ENCODE peak calls at places on chromosomes 5 and 9, in eight cellular contexts. One of them, this sample, is unnamed.

GRCh38 chr9:116617389-116617788 is 69.7 kb upstream of the TRIM32 start:
- DNase-seq in AG04450: no peak
- DNase-seq in GM19239: no peak
- DNase-seq in immature natural killer cell: no peak
- DNase-seq in HTR-8/SVneo: no peak
- DNase-seq in cardiac muscle cell: no peak
- DNase-seq in stimulated activated CD8-positive, alpha-beta memory T cell treated with anti-CD3 and anti-CD28 coated beads, Interleukin-4, amount 100 ng/mL, for 48 hours: no peak
- DNase-seq in stimulated activated CD4-positive, alpha-beta T cell treated with anti-CD3 and anti-CD28 coated beads, Interleukin-12 subunit alpha, Interleukin-12 subunit beta, amount 100 ng/mL, for 24 hours: no peak
- DNase-seq in this sample: no peak

GRCh38 chr5:142852799-142853198 is 82.6 kb downstream of the ARHGAP26 start:
- DNase-seq in AG04450: no peak
- DNase-seq in GM19239: no peak
- DNase-seq in immature natural killer cell: no peak
- DNase-seq in HTR-8/SVneo: no peak
- DNase-seq in cardiac muscle cell: no peak
- DNase-seq in stimulated activated CD8-positive, alpha-beta memory T cell treated with anti-CD3 and anti-CD28 coated beads, Interleukin-4, amount 100 ng/mL, for 48 hours: no peak
- DNase-seq in stimulated activated CD4-positive, alpha-beta T cell treated with anti-CD3 and anti-CD28 coated beads, Interleukin-12 subunit alpha, Interleukin-12 subunit beta, amount 100 ng/mL, for 24 hours: no peak
- DNase-seq in this sample: no peak

GRCh38 chr9:123816817-123817472 is 113.0 kb downstream of the DENND1A start:
- DNase-seq in AG04450: no peak
- DNase-seq in GM19239: no peak
- DNase-seq in immature natural killer cell: no peak
- DNase-seq in HTR-8/SVneo: no peak
- DNase-seq in cardiac muscle cell: no peak
- DNase-seq in stimulated activated CD8-positive, alpha-beta memory T cell treated with anti-CD3 and anti-CD28 coated beads, Interleukin-4, amount 100 ng/mL, for 48 hours: no peak
- DNase-seq in stimulated activated CD4-positive, alpha-beta T cell treated with anti-CD3 and anti-CD28 coated beads, Interleukin-12 subunit alpha, Interleukin-12 subunit beta, amount 100 ng/mL, for 24 hours: no peak
- DNase-seq in this sample: no peak

GRCh38 chr5:16931334-16932110 is 4.6 kb downstream of the MYO10 start:
- DNase-seq in AG04450: no peak
- DNase-seq in GM19239: no peak
- DNase-seq in immature natural killer cell: no peak
- DNase-seq in HTR-8/SVneo: no peak
- DNase-seq in cardiac muscle cell: peak
- DNase-seq in stimulated activated CD8-positive, alpha-beta memory T cell treated with anti-CD3 and anti-CD28 coated beads, Interleukin-4, amount 100 ng/mL, for 48 hours: no peak
- DNase-seq in stimulated activated CD4-positive, alpha-beta T cell treated with anti-CD3 and anti-CD28 coated beads, Interleukin-12 subunit alpha, Interleukin-12 subunit beta, amount 100 ng/mL, for 24 hours: no peak
- DNase-seq in this sample: no peak

GRCh38 chr5:175814676-175815075 is 56.7 kb upstream of the CPLX2 start:
- DNase-seq in AG04450: peak
- DNase-seq in GM19239: no peak
- DNase-seq in immature natural killer cell: no peak
- DNase-seq in HTR-8/SVneo: peak
- DNase-seq in cardiac muscle cell: peak
- DNase-seq in stimulated activated CD8-positive, alpha-beta memory T cell treated with anti-CD3 and anti-CD28 coated beads, Interleukin-4, amount 100 ng/mL, for 48 hours: no peak
- DNase-seq in stimulated activated CD4-positive, alpha-beta T cell treated with anti-CD3 and anti-CD28 coated beads, Interleukin-12 subunit alpha, Interleukin-12 subunit beta, amount 100 ng/mL, for 24 hours: no peak
- DNase-seq in this sample: no peak

GRCh38 chr9:76810377-76810957 is 46.2 kb downstream of the PCA3 start:
- DNase-seq in AG04450: peak
- DNase-seq in GM19239: no peak
- DNase-seq in immature natural killer cell: no peak
- DNase-seq in HTR-8/SVneo: peak
- DNase-seq in cardiac muscle cell: peak
- DNase-seq in stimulated activated CD8-positive, alpha-beta memory T cell treated with anti-CD3 and anti-CD28 coated beads, Interleukin-4, amount 100 ng/mL, for 48 hours: peak
- DNase-seq in stimulated activated CD4-positive, alpha-beta T cell treated with anti-CD3 and anti-CD28 coated beads, Interleukin-12 subunit alpha, Interleukin-12 subunit beta, amount 100 ng/mL, for 24 hours: no peak
- DNase-seq in this sample: peak

GRCh38 chr5:111734013-111734412 is 23.0 kb downstream of the NREP start:
- DNase-seq in AG04450: no peak
- DNase-seq in GM19239: no peak
- DNase-seq in immature natural killer cell: no peak
- DNase-seq in HTR-8/SVneo: no peak
- DNase-seq in cardiac muscle cell: peak
- DNase-seq in stimulated activated CD8-positive, alpha-beta memory T cell treated with anti-CD3 and anti-CD28 coated beads, Interleukin-4, amount 100 ng/mL, for 48 hours: peak
- DNase-seq in stimulated activated CD4-positive, alpha-beta T cell treated with anti-CD3 and anti-CD28 coated beads, Interleukin-12 subunit alpha, Interleukin-12 subunit beta, amount 100 ng/mL, for 24 hours: no peak
- DNase-seq in this sample: no peak

GRCh38 chr5:135898651-135899050 is 3.0 kb upstream of the IL9 start:
- DNase-seq in AG04450: no peak
- DNase-seq in GM19239: no peak
- DNase-seq in immature natural killer cell: no peak
- DNase-seq in HTR-8/SVneo: no peak
- DNase-seq in cardiac muscle cell: no peak
- DNase-seq in stimulated activated CD8-positive, alpha-beta memory T cell treated with anti-CD3 and anti-CD28 coated beads, Interleukin-4, amount 100 ng/mL, for 48 hours: no peak
- DNase-seq in stimulated activated CD4-positive, alpha-beta T cell treated with anti-CD3 and anti-CD28 coated beads, Interleukin-12 subunit alpha, Interleukin-12 subunit beta, amount 100 ng/mL, for 24 hours: no peak
- DNase-seq in this sample: no peak

GRCh38 chr5:14204785-14205321 is 61.7 kb downstream of the TRIO start:
- DNase-seq in AG04450: no peak
- DNase-seq in GM19239: no peak
- DNase-seq in immature natural killer cell: no peak
- DNase-seq in HTR-8/SVneo: peak
- DNase-seq in cardiac muscle cell: peak
- DNase-seq in stimulated activated CD8-positive, alpha-beta memory T cell treated with anti-CD3 and anti-CD28 coated beads, Interleukin-4, amount 100 ng/mL, for 48 hours: no peak
- DNase-seq in stimulated activated CD4-positive, alpha-beta T cell treated with anti-CD3 and anti-CD28 coated beads, Interleukin-12 subunit alpha, Interleukin-12 subunit beta, amount 100 ng/mL, for 24 hours: no peak
- DNase-seq in this sample: no peak

GRCh38 chr5:41433552-41434181 is 76.7 kb downstream of the PLCXD3 start:
- DNase-seq in AG04450: no peak
- DNase-seq in GM19239: no peak
- DNase-seq in immature natural killer cell: no peak
- DNase-seq in HTR-8/SVneo: no peak
- DNase-seq in cardiac muscle cell: no peak
- DNase-seq in stimulated activated CD8-positive, alpha-beta memory T cell treated with anti-CD3 and anti-CD28 coated beads, Interleukin-4, amount 100 ng/mL, for 48 hours: no peak
- DNase-seq in stimulated activated CD4-positive, alpha-beta T cell treated with anti-CD3 and anti-CD28 coated beads, Interleukin-12 subunit alpha, Interleukin-12 subunit beta, amount 100 ng/mL, for 24 hours: no peak
- DNase-seq in this sample: no peak

GRCh38 chr5:53323511-53323910 is 156.9 kb upstream of the FST start:
- DNase-seq in AG04450: no peak
- DNase-seq in GM19239: no peak
- DNase-seq in immature natural killer cell: no peak
- DNase-seq in HTR-8/SVneo: no peak
- DNase-seq in cardiac muscle cell: no peak
- DNase-seq in stimulated activated CD8-positive, alpha-beta memory T cell treated with anti-CD3 and anti-CD28 coated beads, Interleukin-4, amount 100 ng/mL, for 48 hours: no peak
- DNase-seq in stimulated activated CD4-positive, alpha-beta T cell treated with anti-CD3 and anti-CD28 coated beads, Interleukin-12 subunit alpha, Interleukin-12 subunit beta, amount 100 ng/mL, for 24 hours: no peak
- DNase-seq in this sample: no peak

GRCh38 chr5:74622944-74623343 is 17.6 kb downstream of the ENC1 start:
- DNase-seq in AG04450: no peak
- DNase-seq in GM19239: no peak
- DNase-seq in immature natural killer cell: no peak
- DNase-seq in HTR-8/SVneo: no peak
- DNase-seq in cardiac muscle cell: no peak
- DNase-seq in stimulated activated CD8-positive, alpha-beta memory T cell treated with anti-CD3 and anti-CD28 coated beads, Interleukin-4, amount 100 ng/mL, for 48 hours: no peak
- DNase-seq in stimulated activated CD4-positive, alpha-beta T cell treated with anti-CD3 and anti-CD28 coated beads, Interleukin-12 subunit alpha, Interleukin-12 subunit beta, amount 100 ng/mL, for 24 hours: no peak
- DNase-seq in this sample: no peak

GRCh38 chr5:135287551-135287950 is 111.5 kb downstream of the MACROH2A1 start:
- DNase-seq in AG04450: no peak
- DNase-seq in GM19239: no peak
- DNase-seq in immature natural killer cell: no peak
- DNase-seq in HTR-8/SVneo: no peak
- DNase-seq in cardiac muscle cell: no peak
- DNase-seq in stimulated activated CD8-positive, alpha-beta memory T cell treated with anti-CD3 and anti-CD28 coated beads, Interleukin-4, amount 100 ng/mL, for 48 hours: no peak
- DNase-seq in stimulated activated CD4-positive, alpha-beta T cell treated with anti-CD3 and anti-CD28 coated beads, Interleukin-12 subunit alpha, Interleukin-12 subunit beta, amount 100 ng/mL, for 24 hours: no peak
- DNase-seq in this sample: no peak

GRCh38 chr9:76761448-76761847 is 2.8 kb upstream of the PCA3 start:
- DNase-seq in AG04450: no peak
- DNase-seq in GM19239: no peak
- DNase-seq in immature natural killer cell: no peak
- DNase-seq in HTR-8/SVneo: peak
- DNase-seq in cardiac muscle cell: peak
- DNase-seq in stimulated activated CD8-positive, alpha-beta memory T cell treated with anti-CD3 and anti-CD28 coated beads, Interleukin-4, amount 100 ng/mL, for 48 hours: no peak
- DNase-seq in stimulated activated CD4-positive, alpha-beta T cell treated with anti-CD3 and anti-CD28 coated beads, Interleukin-12 subunit alpha, Interleukin-12 subunit beta, amount 100 ng/mL, for 24 hours: no peak
- DNase-seq in this sample: no peak

GRCh38 chr5:59025734-59026133 is 442.9 kb downstream of the RAB3C start:
- DNase-seq in AG04450: no peak
- DNase-seq in GM19239: no peak
- DNase-seq in immature natural killer cell: no peak
- DNase-seq in HTR-8/SVneo: no peak
- DNase-seq in cardiac muscle cell: no peak
- DNase-seq in stimulated activated CD8-positive, alpha-beta memory T cell treated with anti-CD3 and anti-CD28 coated beads, Interleukin-4, amount 100 ng/mL, for 48 hours: no peak
- DNase-seq in stimulated activated CD4-positive, alpha-beta T cell treated with anti-CD3 and anti-CD28 coated beads, Interleukin-12 subunit alpha, Interleukin-12 subunit beta, amount 100 ng/mL, for 24 hours: no peak
- DNase-seq in this sample: no peak

GRCh38 chr9:113511856-113512761 is 48.6 kb downstream of the RGS3 start:
- DNase-seq in AG04450: no peak
- DNase-seq in GM19239: peak
- DNase-seq in immature natural killer cell: peak
- DNase-seq in HTR-8/SVneo: peak
- DNase-seq in cardiac muscle cell: peak
- DNase-seq in stimulated activated CD8-positive, alpha-beta memory T cell treated with anti-CD3 and anti-CD28 coated beads, Interleukin-4, amount 100 ng/mL, for 48 hours: peak
- DNase-seq in stimulated activated CD4-positive, alpha-beta T cell treated with anti-CD3 and anti-CD28 coated beads, Interleukin-12 subunit alpha, Interleukin-12 subunit beta, amount 100 ng/mL, for 24 hours: peak
- DNase-seq in this sample: no peak

GRCh38 chr9:118992813-118993747 is 376.2 kb downstream of the BRINP1 start:
- DNase-seq in AG04450: no peak
- DNase-seq in GM19239: no peak
- DNase-seq in immature natural killer cell: no peak
- DNase-seq in HTR-8/SVneo: no peak
- DNase-seq in cardiac muscle cell: no peak
- DNase-seq in stimulated activated CD8-positive, alpha-beta memory T cell treated with anti-CD3 and anti-CD28 coated beads, Interleukin-4, amount 100 ng/mL, for 48 hours: no peak
- DNase-seq in stimulated activated CD4-positive, alpha-beta T cell treated with anti-CD3 and anti-CD28 coated beads, Interleukin-12 subunit alpha, Interleukin-12 subunit beta, amount 100 ng/mL, for 24 hours: no peak
- DNase-seq in this sample: no peak

GRCh38 chr5:55306641-55307382 is 682 bp downstream of the DHX29 start:
- DNase-seq in AG04450: no peak
- DNase-seq in GM19239: no peak
- DNase-seq in immature natural killer cell: no peak
- DNase-seq in HTR-8/SVneo: peak
- DNase-seq in cardiac muscle cell: no peak
- DNase-seq in stimulated activated CD8-positive, alpha-beta memory T cell treated with anti-CD3 and anti-CD28 coated beads, Interleukin-4, amount 100 ng/mL, for 48 hours: no peak
- DNase-seq in stimulated activated CD4-positive, alpha-beta T cell treated with anti-CD3 and anti-CD28 coated beads, Interleukin-12 subunit alpha, Interleukin-12 subunit beta, amount 100 ng/mL, for 24 hours: no peak
- DNase-seq in this sample: no peak

GRCh38 chr9:107422189-107422802 is 67.3 kb downstream of the KLF4 start:
- DNase-seq in AG04450: no peak
- DNase-seq in GM19239: no peak
- DNase-seq in immature natural killer cell: no peak
- DNase-seq in HTR-8/SVneo: peak
- DNase-seq in cardiac muscle cell: peak
- DNase-seq in stimulated activated CD8-positive, alpha-beta memory T cell treated with anti-CD3 and anti-CD28 coated beads, Interleukin-4, amount 100 ng/mL, for 48 hours: peak
- DNase-seq in stimulated activated CD4-positive, alpha-beta T cell treated with anti-CD3 and anti-CD28 coated beads, Interleukin-12 subunit alpha, Interleukin-12 subunit beta, amount 100 ng/mL, for 24 hours: peak
- DNase-seq in this sample: no peak

GRCh38 chr5:72654231-72654630 is 147.0 kb upstream of the ZNF366 start:
- DNase-seq in AG04450: no peak
- DNase-seq in GM19239: no peak
- DNase-seq in immature natural killer cell: no peak
- DNase-seq in HTR-8/SVneo: no peak
- DNase-seq in cardiac muscle cell: no peak
- DNase-seq in stimulated activated CD8-positive, alpha-beta memory T cell treated with anti-CD3 and anti-CD28 coated beads, Interleukin-4, amount 100 ng/mL, for 48 hours: no peak
- DNase-seq in stimulated activated CD4-positive, alpha-beta T cell treated with anti-CD3 and anti-CD28 coated beads, Interleukin-12 subunit alpha, Interleukin-12 subunit beta, amount 100 ng/mL, for 24 hours: no peak
- DNase-seq in this sample: no peak

GRCh38 chr9:122991370-122991830 is 42.1 kb upstream of the GPR21 start:
- DNase-seq in AG04450: peak
- DNase-seq in GM19239: peak
- DNase-seq in immature natural killer cell: peak
- DNase-seq in HTR-8/SVneo: peak
- DNase-seq in cardiac muscle cell: peak
- DNase-seq in stimulated activated CD8-positive, alpha-beta memory T cell treated with anti-CD3 and anti-CD28 coated beads, Interleukin-4, amount 100 ng/mL, for 48 hours: peak
- DNase-seq in stimulated activated CD4-positive, alpha-beta T cell treated with anti-CD3 and anti-CD28 coated beads, Interleukin-12 subunit alpha, Interleukin-12 subunit beta, amount 100 ng/mL, for 24 hours: peak
- DNase-seq in this sample: no peak

GRCh38 chr9:25964239-25964638 is 286.0 kb upstream of the TUSC1 start:
- DNase-seq in AG04450: peak
- DNase-seq in GM19239: no peak
- DNase-seq in immature natural killer cell: no peak
- DNase-seq in HTR-8/SVneo: peak
- DNase-seq in cardiac muscle cell: peak
- DNase-seq in stimulated activated CD8-positive, alpha-beta memory T cell treated with anti-CD3 and anti-CD28 coated beads, Interleukin-4, amount 100 ng/mL, for 48 hours: peak
- DNase-seq in stimulated activated CD4-positive, alpha-beta T cell treated with anti-CD3 and anti-CD28 coated beads, Interleukin-12 subunit alpha, Interleukin-12 subunit beta, amount 100 ng/mL, for 24 hours: no peak
- DNase-seq in this sample: no peak

GRCh38 chr5:172411423-172412111 is 42.8 kb downstream of the SH3PXD2B start:
- DNase-seq in AG04450: no peak
- DNase-seq in GM19239: no peak
- DNase-seq in immature natural killer cell: no peak
- DNase-seq in HTR-8/SVneo: no peak
- DNase-seq in cardiac muscle cell: peak
- DNase-seq in stimulated activated CD8-positive, alpha-beta memory T cell treated with anti-CD3 and anti-CD28 coated beads, Interleukin-4, amount 100 ng/mL, for 48 hours: peak
- DNase-seq in stimulated activated CD4-positive, alpha-beta T cell treated with anti-CD3 and anti-CD28 coated beads, Interleukin-12 subunit alpha, Interleukin-12 subunit beta, amount 100 ng/mL, for 24 hours: no peak
- DNase-seq in this sample: no peak

GRCh38 chr5:56732147-56732546 is 83.2 kb upstream of the MAP3K1 start:
- DNase-seq in AG04450: no peak
- DNase-seq in GM19239: no peak
- DNase-seq in immature natural killer cell: no peak
- DNase-seq in HTR-8/SVneo: no peak
- DNase-seq in cardiac muscle cell: no peak
- DNase-seq in stimulated activated CD8-positive, alpha-beta memory T cell treated with anti-CD3 and anti-CD28 coated beads, Interleukin-4, amount 100 ng/mL, for 48 hours: no peak
- DNase-seq in stimulated activated CD4-positive, alpha-beta T cell treated with anti-CD3 and anti-CD28 coated beads, Interleukin-12 subunit alpha, Interleukin-12 subunit beta, amount 100 ng/mL, for 24 hours: no peak
- DNase-seq in this sample: no peak

GRCh38 chr9:35729700-35730485 is 2.1 kb downstream of the TLN1 start:
- DNase-seq in AG04450: peak
- DNase-seq in GM19239: no peak
- DNase-seq in immature natural killer cell: peak
- DNase-seq in HTR-8/SVneo: peak
- DNase-seq in cardiac muscle cell: peak
- DNase-seq in stimulated activated CD8-positive, alpha-beta memory T cell treated with anti-CD3 and anti-CD28 coated beads, Interleukin-4, amount 100 ng/mL, for 48 hours: peak
- DNase-seq in stimulated activated CD4-positive, alpha-beta T cell treated with anti-CD3 and anti-CD28 coated beads, Interleukin-12 subunit alpha, Interleukin-12 subunit beta, amount 100 ng/mL, for 24 hours: no peak
- DNase-seq in this sample: peak

GRCh38 chr9:72315089-72315509 is 49.9 kb downstream of the ZFAND5 start:
- DNase-seq in AG04450: no peak
- DNase-seq in GM19239: no peak
- DNase-seq in immature natural killer cell: no peak
- DNase-seq in HTR-8/SVneo: no peak
- DNase-seq in cardiac muscle cell: peak
- DNase-seq in stimulated activated CD8-positive, alpha-beta memory T cell treated with anti-CD3 and anti-CD28 coated beads, Interleukin-4, amount 100 ng/mL, for 48 hours: no peak
- DNase-seq in stimulated activated CD4-positive, alpha-beta T cell treated with anti-CD3 and anti-CD28 coated beads, Interleukin-12 subunit alpha, Interleukin-12 subunit beta, amount 100 ng/mL, for 24 hours: no peak
- DNase-seq in this sample: no peak

GRCh38 chr5:35229076-35230042 is 928 bp downstream of the PRLR start:
- DNase-seq in AG04450: no peak
- DNase-seq in GM19239: peak
- DNase-seq in immature natural killer cell: no peak
- DNase-seq in HTR-8/SVneo: peak
- DNase-seq in cardiac muscle cell: no peak
- DNase-seq in stimulated activated CD8-positive, alpha-beta memory T cell treated with anti-CD3 and anti-CD28 coated beads, Interleukin-4, amount 100 ng/mL, for 48 hours: peak
- DNase-seq in stimulated activated CD4-positive, alpha-beta T cell treated with anti-CD3 and anti-CD28 coated beads, Interleukin-12 subunit alpha, Interleukin-12 subunit beta, amount 100 ng/mL, for 24 hours: no peak
- DNase-seq in this sample: no peak

GRCh38 chr5:2686296-2686695 is 65.2 kb downstream of the IRX2 start:
- DNase-seq in AG04450: no peak
- DNase-seq in GM19239: no peak
- DNase-seq in immature natural killer cell: no peak
- DNase-seq in HTR-8/SVneo: no peak
- DNase-seq in cardiac muscle cell: no peak
- DNase-seq in stimulated activated CD8-positive, alpha-beta memory T cell treated with anti-CD3 and anti-CD28 coated beads, Interleukin-4, amount 100 ng/mL, for 48 hours: no peak
- DNase-seq in stimulated activated CD4-positive, alpha-beta T cell treated with anti-CD3 and anti-CD28 coated beads, Interleukin-12 subunit alpha, Interleukin-12 subunit beta, amount 100 ng/mL, for 24 hours: no peak
- DNase-seq in this sample: no peak

This sample was measured in amygdala.